ENCODE peak calls at places on chromosomes 6 and 20, in five cellular contexts. F is H1, R is GM12878, E is HepG2, U is NT2/D1. S is an unnamed sample.

GRCh38 chr6:44976677-44977405 is 351.3 kb upstream of the RUNX2 start:
- DNase-seq in R (peak; percentile 26), U (no peak), F (no peak), E (no peak), S (no peak)

GRCh38 chr6:151869787-151870186 is 62.3 kb downstream of the ESR1 start:
- DNase-seq in U (no peak), R (no peak), E (no peak), F (no peak), S (no peak)

GRCh38 chr6:107075951-107076381 is 39.3 kb downstream of the BEND3 start:
- DNase-seq in F (no peak), U (no peak), R (no peak), E (no peak), S (peak; percentile 5)

GRCh38 chr6:79076881-79077641 is 993 bp downstream of the PHIP start:
- DNase-seq in E (peak; percentile 83), R (no peak), F (peak; percentile 88), U (peak; percentile 74), S (peak; percentile 75)

GRCh38 chr6:142850653-142851434 is 94.1 kb downstream of the HIVEP2 start:
- DNase-seq in E (no peak), U (no peak), R (peak; percentile 64), F (no peak), S (no peak)

GRCh38 chr6:99836471-99836870 is 157.6 kb downstream of the MCHR2 start:
- DNase-seq in F (no peak), R (no peak), E (no peak), U (no peak), S (no peak)

GRCh38 chr6:165654144-165654543 is 8.9 kb downstream of the PDE10A start:
- DNase-seq in R (no peak), U (no peak), E (no peak), F (no peak), S (no peak)

GRCh38 chr6:14367296-14367695 is 249.7 kb downstream of the CD83 start:
- DNase-seq in F (no peak), U (no peak), R (no peak), E (no peak), S (no peak)

GRCh38 chr6:47407295-47408281 is 70.0 kb upstream of the CD2AP start:
- DNase-seq in F (no peak), E (no peak), R (no peak), U (no peak), S (no peak)

GRCh38 chr6:121319112-121319553 is 15.1 kb downstream of the TBC1D32 start:
- DNase-seq in U (no peak), F (peak; percentile 48), E (peak; percentile 41), R (no peak), S (peak; percentile 35)
- TF ChIP-seq SUZ12 in U (no peak), F (no peak), E (no peak), R (no peak), S (no peak)

GRCh38 chr20:1281279-1282057 is 15.4 kb downstream of the SNPH start:
- DNase-seq in F (peak; percentile 20), U (no peak), R (no peak), E (no peak), S (no peak)

GRCh38 chr20:1286267-1287036 is 20.4 kb downstream of the SNPH start:
- DNase-seq in E (no peak), R (no peak), F (no peak), U (no peak), S (no peak)

GRCh38 chr20:1280421-1281102 is 14.5 kb downstream of the SNPH start:
- DNase-seq in F (peak; percentile 28), R (no peak), E (no peak), U (no peak), S (no peak)

GRCh38 chr20:1282966-1283365 is 16.9 kb downstream of the SNPH start:
- DNase-seq in F (no peak), R (no peak), U (no peak), E (no peak), S (no peak)

GRCh38 chr20:1283522-1284210 is 17.6 kb downstream of the SNPH start:
- DNase-seq in F (no peak), U (no peak), R (no peak), E (no peak), S (no peak)
- TF ChIP-seq SUZ12 in F (no peak), U (no peak), R (no peak), E (no peak), S (no peak)

DNA sequence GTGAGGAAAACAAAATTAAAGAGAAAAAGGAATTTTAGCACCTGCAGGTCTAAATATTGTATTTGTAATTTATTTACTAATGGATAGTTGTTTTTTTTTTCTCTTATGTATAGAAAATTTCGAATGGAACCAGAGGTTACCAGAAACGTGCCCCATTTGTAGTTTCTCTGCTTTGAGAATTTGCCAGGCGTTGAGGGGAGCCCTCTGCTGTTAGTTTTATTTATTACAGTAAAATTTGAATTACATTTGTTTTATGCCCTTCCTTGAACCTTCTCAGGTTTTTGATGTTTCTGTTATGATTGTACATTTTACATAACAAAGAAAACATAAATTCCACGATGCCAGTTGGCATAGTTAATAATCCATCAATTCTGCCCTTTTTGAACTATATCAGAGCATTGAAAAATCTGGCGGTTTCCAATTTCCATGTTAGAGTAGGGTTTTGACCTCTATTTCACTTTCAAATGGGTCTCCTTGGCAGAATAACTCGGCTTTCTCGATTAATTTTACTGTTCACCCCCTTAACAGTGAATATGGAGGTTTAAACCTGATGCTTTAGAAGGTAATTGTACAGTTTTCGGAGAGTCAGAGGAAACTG is 35.1 kb upstream of the RFPL4B start:
- DNase-seq in R (no peak), F (no peak), U (no peak), E (peak; percentile 7), S (peak; percentile 63)
- TF ChIP-seq SUZ12 in R (no peak), F (no peak), U (no peak), E (no peak), S (no peak)

GRCh38 chr6:139497344-139497961 is 123.0 kb upstream of the CITED2 start:
- DNase-seq in E (no peak), R (no peak), U (no peak), F (no peak), S (no peak)
- TF ChIP-seq SUZ12 in E (no peak), R (no peak), U (no peak), F (no peak), S (no peak)

DNA sequence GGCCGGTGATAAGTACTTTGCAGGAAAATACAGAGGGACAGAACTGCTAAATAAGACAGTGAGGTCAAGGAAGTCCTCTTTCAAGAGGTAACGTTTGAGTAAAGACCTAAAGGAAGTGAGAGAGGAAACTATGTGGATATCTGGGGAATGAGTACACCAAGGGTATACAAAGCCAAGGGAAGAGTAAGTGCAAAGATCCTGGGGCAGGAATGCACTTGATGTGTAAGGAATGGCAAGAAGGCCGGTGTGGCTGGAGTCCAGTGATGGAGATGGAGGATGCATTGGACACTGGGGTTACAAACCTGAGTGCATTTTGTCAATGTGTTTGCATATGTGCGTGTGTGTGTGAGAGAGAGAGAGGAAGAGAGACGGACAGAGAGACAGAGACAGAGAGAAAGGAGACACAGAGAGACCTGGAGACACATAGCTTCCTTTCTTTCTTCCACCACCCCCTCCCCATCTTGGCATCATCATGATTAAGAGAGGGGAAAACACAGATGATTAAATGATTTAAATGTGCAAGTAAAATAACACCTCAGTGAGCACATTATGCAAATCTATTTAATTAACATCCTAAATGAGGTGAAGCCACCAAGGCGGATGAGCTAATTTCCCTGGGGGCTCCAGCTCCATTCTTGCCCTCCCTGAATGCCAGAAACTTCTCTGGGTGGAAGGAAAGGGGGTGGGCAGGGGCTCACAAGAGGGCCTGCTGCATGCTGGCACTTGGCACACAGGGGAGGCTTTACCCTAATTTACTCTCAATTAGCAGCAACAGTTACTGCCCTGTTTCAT is 32.3 kb upstream of the TGM2 start:
- DNase-seq in R (no peak), E (no peak), F (no peak), U (no peak), S (no peak)
- TF ChIP-seq SUZ12 in R (no peak), E (no peak), F (no peak), U (no peak), S (no peak)

GRCh38 chr6:157229733-157230132 is 93.6 kb downstream of the TMEM242 start:
- DNase-seq in F (no peak), R (no peak), E (no peak), U (no peak), S (no peak)

GRCh38 chr6:157230971-157231370 is 92.3 kb downstream of the TMEM242 start:
- DNase-seq in F (no peak), E (no peak), R (no peak), U (no peak), S (no peak)

GRCh38 chr6:157228421-157229218 is 94.7 kb downstream of the TMEM242 start:
- DNase-seq in U (no peak), E (no peak), R (no peak), F (no peak), S (no peak)

GRCh38 chr6:157227202-157228166 is 95.8 kb downstream of the TMEM242 start:
- DNase-seq in U (no peak), F (no peak), E (no peak), R (no peak), S (no peak)

DNA sequence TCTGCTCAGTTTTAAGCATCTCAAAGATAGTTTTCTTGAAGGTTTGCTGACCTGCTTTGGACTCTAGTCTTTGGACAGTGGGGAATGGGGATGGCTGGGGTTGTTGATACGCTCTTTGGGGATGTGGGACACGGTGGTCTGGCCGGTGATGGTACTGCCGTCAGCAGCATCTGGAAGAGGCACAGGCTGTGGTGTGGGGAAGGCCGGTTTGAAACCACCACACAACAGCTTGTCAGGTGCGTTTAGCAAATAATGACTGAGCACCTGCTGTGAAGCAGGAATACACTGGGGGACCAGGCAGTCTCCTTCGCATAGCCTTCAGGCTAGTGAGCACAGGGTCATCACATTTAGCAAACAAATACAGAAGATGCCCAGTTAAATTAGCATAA is 94.1 kb downstream of the TMEM242 start:
- DNase-seq in U (no peak), F (no peak), E (no peak), R (no peak), S (no peak)
- TF ChIP-seq SUZ12 in U (no peak), F (no peak), E (no peak), R (no peak), S (no peak)

GRCh38 chr20:58852559-58853271 is at the start of gene GNAS:
- DNase-seq in F (peak; percentile 86), R (no peak), E (peak; percentile 21), U (peak; percentile 87), S (no peak)
- TF ChIP-seq SUZ12 in F (no peak), R (no peak), E (no peak), U (no peak), S (no peak)

GRCh38 chr20:20209684-20210083 is 157.4 kb downstream of the CFAP61 start:
- DNase-seq in R (no peak), U (no peak), F (no peak), E (no peak), S (no peak)

GRCh38 chr20:20210943-20211273 is 157.0 kb upstream of the INSM1 start:
- DNase-seq in E (no peak), F (no peak), U (no peak), R (no peak), S (no peak)

GRCh38 chr20:20211274-20211987 is 156.5 kb upstream of the INSM1 start:
- DNase-seq in R (no peak), U (no peak), E (no peak), F (no peak), S (peak; percentile 38)

GRCh38 chr20:20211988-20212518 is 155.9 kb upstream of the INSM1 start:
- DNase-seq in R (no peak), E (no peak), F (no peak), U (no peak), S (no peak)

GRCh38 chr20:20210327-20210726 is 157.6 kb upstream of the INSM1 start:
- DNase-seq in R (no peak), E (no peak), F (no peak), U (no peak), S (no peak)
- TF ChIP-seq SUZ12 in R (no peak), E (no peak), F (no peak), U (no peak), S (no peak)